ENCODE peak calls at places on chromosomes 4 and X, in seven cellular contexts. G is upper lobe of right lung, N is fibroblast of the aortic adventitia, W is tibial artery, I is HFF-Myc, K is OCI-LY7, T is cardiac muscle cell. C is an unnamed sample.

GRCh38 chr4:87034527-87034926 is 99.7 kb downstream of the AFF1 start:
- DNase-seq in G (no peak), N (no peak), W (no peak), I (no peak), K (no peak), T (no peak), C (no peak)

GRCh38 chr4:128803783-128804182 is 5.7 kb upstream of the JADE1 start:
- DNase-seq in G (no peak), N (no peak), W (no peak), I (no peak), K (peak; percentile 35), T (no peak), C (no peak)

GRCh38 chrX:70592091-70592490 is 147.5 kb downstream of the DLG3 start:
- DNase-seq in G (no peak), N (peak; percentile 69), W (no peak), I (peak; percentile 10), K (no peak), T (no peak), C (no peak)

GRCh38 chrX:120743266-120743665 is 113.4 kb upstream of the C1GALT1C1 start:
- DNase-seq in G (no peak), N (no peak), W (no peak), I (no peak), K (no peak), T (no peak), C (no peak)

GRCh38 chr4:57426779-57427395 is 316.7 kb upstream of the IGFBP7 start:
- DNase-seq in G (peak; percentile 80), N (peak; percentile 79), W (peak; percentile 76), I (peak; percentile 50), K (peak; percentile 67), T (peak; percentile 80), C (peak; percentile 26)

GRCh38 chrX:124217289-124218251 is 114.9 kb upstream of the TEX13D start:
- DNase-seq in G (no peak), N (no peak), W (no peak), I (peak; percentile 22), K (peak; percentile 58), T (no peak), C (no peak)

GRCh38 chr4:173821851-173822250 is 291.8 kb upstream of the HAND2 start:
- DNase-seq in G (no peak), N (no peak), W (no peak), I (peak; percentile 22), K (no peak), T (no peak), C (no peak)

GRCh38 chr4:38145741-38146140 is 185.5 kb downstream of the PTTG2 start:
- DNase-seq in G (no peak), N (peak; percentile 96), W (no peak), I (no peak), K (no peak), T (no peak), C (no peak)

GRCh38 chr4:139535228-139535851 is 20.7 kb downstream of the SETD7 start:
- DNase-seq in G (no peak), N (peak; percentile 23), W (no peak), I (no peak), K (no peak), T (no peak), C (no peak)

GRCh38 chr4:61817071-61817470 is 616.9 kb downstream of the ADGRL3 start:
- DNase-seq in G (peak; percentile 37), N (no peak), W (no peak), I (no peak), K (no peak), T (no peak), C (no peak)

GRCh38 chrX:7334253-7334935 is 186.4 kb upstream of the PUDP start:
- DNase-seq in G (no peak), N (peak; percentile 90), W (no peak), I (peak; percentile 41), K (no peak), T (no peak), C (no peak)

GRCh38 chr4:153074501-153075255 is 129.6 kb upstream of the TRIM2 start:
- DNase-seq in G (no peak), N (no peak), W (no peak), I (no peak), K (no peak), T (no peak), C (no peak)

GRCh38 chr4:161990721-161991120 is 173.1 kb downstream of the FSTL5 start:
- DNase-seq in G (no peak), N (no peak), W (no peak), I (no peak), K (no peak), T (no peak), C (no peak)

GRCh38 chr4:113407409-113407808 is 354.1 kb downstream of the CAMK2D start:
- DNase-seq in G (no peak), N (no peak), W (no peak), I (no peak), K (peak; percentile 11), T (no peak), C (no peak)

GRCh38 chr4:79576480-79576803 is 168.4 kb upstream of the GK2 start:
- DNase-seq in G (no peak), N (peak; percentile 51), W (no peak), I (peak; percentile 9), K (peak; percentile 1), T (peak; percentile 65), C (peak; percentile 4)

GRCh38 chr4:16029886-16030285 is 53.9 kb downstream of the PROM1 start:
- DNase-seq in G (no peak), N (peak; percentile 3), W (no peak), I (no peak), K (no peak), T (no peak), C (no peak)

GRCh38 chr4:83646538-83646937 is 110.6 kb downstream of the GPAT3 start:
- DNase-seq in G (no peak), N (no peak), W (no peak), I (no peak), K (no peak), T (no peak), C (no peak)

DNA sequence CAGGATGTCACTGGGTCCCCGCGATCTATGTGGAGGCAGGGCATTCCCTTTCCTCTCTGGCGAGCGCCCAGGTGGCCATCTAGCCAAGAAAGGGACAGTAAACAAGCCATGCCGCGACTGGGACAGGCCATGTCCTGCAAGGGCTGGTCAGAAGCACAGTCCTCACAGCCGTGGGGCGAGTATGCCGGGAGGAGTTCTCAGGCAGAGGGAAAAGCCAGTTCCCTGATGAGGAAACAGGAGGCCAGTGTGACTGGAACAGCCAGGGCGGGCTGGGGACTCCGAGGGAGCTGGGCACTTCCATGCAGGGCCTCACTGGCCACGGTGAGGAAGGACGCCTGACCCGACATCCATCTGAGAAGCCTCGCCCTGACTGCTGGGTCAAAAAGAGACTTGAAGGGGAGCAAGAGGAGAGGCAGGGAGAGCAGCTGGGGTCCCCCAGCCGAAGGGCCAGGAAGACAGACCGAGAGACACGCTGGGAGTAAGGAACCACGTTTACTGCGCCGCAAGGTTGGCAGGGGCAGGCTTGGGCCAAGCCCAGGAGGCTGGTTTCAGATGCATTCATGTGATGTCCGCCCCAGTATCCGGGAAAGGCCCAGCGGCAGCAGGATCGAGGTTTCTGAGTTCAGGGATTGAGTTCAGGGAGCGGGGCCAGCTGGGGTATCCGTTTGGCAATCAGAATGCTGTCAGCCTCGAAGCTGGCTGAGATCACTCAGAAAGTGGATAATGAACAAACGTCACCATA is 15.0 kb downstream of the CFAP99 start:
- DNase-seq in G (peak; percentile 61), N (no peak), W (peak; percentile 39), I (no peak), K (no peak), T (no peak), C (no peak)
- H3K4me3 ChIP-seq in G (no peak overlapping the region), N (no peak overlapping the region), W (no peak overlapping the region), I (no peak overlapping the region), K (no peak overlapping the region), T (no peak overlapping the region), C (no peak overlapping the region)

DNA sequence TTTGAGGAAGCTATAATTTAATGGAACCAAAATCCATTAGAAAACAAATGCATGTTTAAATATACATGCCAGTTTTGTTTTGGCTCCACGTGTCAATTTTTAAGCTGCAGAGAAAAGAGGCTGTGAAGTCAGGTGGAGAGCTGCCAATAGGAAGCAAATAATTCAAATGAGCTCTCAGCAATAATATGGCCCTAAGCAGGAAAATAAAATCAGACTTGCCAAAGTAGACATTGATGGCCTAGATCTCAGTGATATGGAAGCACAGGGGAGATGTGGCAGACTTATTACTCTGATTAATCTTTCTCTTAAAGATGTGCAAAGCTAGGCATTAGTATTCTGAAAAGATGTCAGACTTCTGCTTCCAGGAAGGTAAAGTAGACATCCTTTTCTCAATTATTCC is 769.8 kb upstream of the NDST4 start:
- DNase-seq in G (no peak), N (no peak), W (no peak), I (no peak), K (no peak), T (no peak), C (no peak)
- TF ChIP-seq CTCF in G (no peak), N (no peak), W (no peak), I (no peak), K (no peak), T (no peak), C (no peak)

GRCh38 chrX:135345328-135345645 is 36.0 kb downstream of the ETDC start:
- DNase-seq in G (no peak), N (peak; percentile 67), W (peak; percentile 76), I (no peak), K (no peak), T (no peak), C (no peak)

GRCh38 chrX:135340827-135341226 is 31.5 kb downstream of the ETDC start:
- DNase-seq in G (no peak), N (peak; percentile 64), W (no peak), I (no peak), K (no peak), T (peak; percentile 11), C (no peak)
- H3K4me3 ChIP-seq in G (peak overlapping the region; percentile 73), N (peak overlapping the region; percentile 78), W (peak overlapping the region; percentile 83), I (peak overlapping the region; percentile 62), K (peak overlapping the region; percentile 95), T (no peak overlapping the region), C (no peak overlapping the region)

DNA sequence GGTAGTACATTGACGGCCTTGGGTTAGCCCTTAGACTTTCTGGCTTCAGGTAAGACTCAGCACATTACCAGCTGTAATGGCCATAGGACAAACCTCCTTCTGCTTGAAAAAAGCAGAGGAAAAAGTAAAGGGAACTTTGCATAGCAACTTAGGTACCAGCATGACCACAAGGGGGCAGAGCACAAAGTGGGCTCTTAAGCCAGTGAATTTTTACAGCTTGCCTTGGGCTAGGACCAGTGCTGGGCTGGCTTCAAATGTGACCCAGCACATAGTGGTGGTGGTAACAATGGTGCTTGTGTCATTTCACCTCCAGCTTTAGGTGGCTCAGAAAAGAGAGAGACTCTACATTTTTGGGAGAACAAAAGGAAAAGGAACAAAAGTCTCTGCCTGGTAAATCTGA is 66.1 kb downstream of the KLHL4 start:
- DNase-seq in G (no peak), N (peak; percentile 19), W (no peak), I (no peak), K (peak; percentile 0), T (peak; percentile 40), C (no peak)
- TF ChIP-seq CTCF in G (peak; percentile 22), N (peak; percentile 53), W (no peak), I (no peak), K (peak; percentile 49), T (peak; percentile 37), C (peak; percentile 12)

GRCh38 chr4:8442596-8443358 is 2.2 kb downstream of the TRMT44 start:
- DNase-seq in G (no peak), N (no peak), W (no peak), I (no peak), K (no peak), T (no peak), C (no peak)
- H3K4me3 ChIP-seq in G (no peak overlapping the region), N (peak overlapping the region; percentile 76), W (no peak overlapping the region), I (peak overlapping the region; percentile 99), K (peak overlapping the region; percentile 98), T (peak overlapping the region; percentile 95), C (no peak overlapping the region)

DNA sequence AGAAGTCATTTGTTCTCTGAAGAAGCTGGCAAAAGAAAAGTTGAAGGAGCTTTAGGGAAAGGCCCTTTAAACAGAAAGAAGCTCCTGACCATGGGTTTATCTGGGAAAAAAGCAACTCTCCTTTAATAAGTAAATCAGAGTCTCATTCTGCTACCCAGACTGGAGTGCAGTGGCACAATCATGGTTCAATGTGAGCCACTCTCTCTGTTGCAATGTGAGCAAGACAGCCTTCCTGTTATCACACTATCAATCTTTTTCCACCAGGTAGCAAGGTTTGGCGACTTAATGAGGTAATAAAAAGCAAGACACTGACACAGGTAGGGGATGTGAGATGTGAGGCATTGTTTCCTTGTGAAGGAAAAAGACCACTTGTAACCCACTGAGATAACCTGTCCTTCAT is 111.3 kb downstream of the SYNPO2 start:
- DNase-seq in G (no peak), N (no peak), W (no peak), I (no peak), K (no peak), T (no peak), C (no peak)
- TF ChIP-seq CTCF in G (no peak), N (no peak), W (no peak), I (no peak), K (no peak), T (no peak), C (no peak)